ENCODE peak calls at places on chromosomes 11 and 22, in seven cellular contexts. P is pancreas, R is fibroblast of villous mesenchyme, F is mucosa of descending colon, H is nephron progenitor cell, T is left ventricle myocardium inferior, E is HFF-Myc. Y is an unnamed sample.

GRCh38 chr11:113896156-113896879 is 8.3 kb upstream of the HTR3B start:
- DNase-seq in F (peak), R (peak), E (no peak), T (no peak), P (no peak), H (peak), Y (peak)

GRCh38 chr22:19615867-19616581 is 91.8 kb upstream of the CLDN5 start:
- DNase-seq in R (no peak), P (no peak), F (no peak), E (no peak), H (no peak), T (no peak), Y (no peak)

GRCh38 chr22:30310881-30311771 is 15.6 kb downstream of the TBC1D10A start:
- DNase-seq in R (peak), T (peak), E (no peak), P (peak), H (no peak), F (peak), Y (no peak)

GRCh38 chr11:76321340-76321739 is 59.6 kb downstream of the THAP12 start:
- DNase-seq in F (no peak), H (no peak), R (no peak), E (no peak), P (peak), T (no peak), Y (no peak)

GRCh38 chr11:62712861-62713260 is 5.4 kb downstream of the GNG3 start:
- DNase-seq in F (no peak), H (no peak), T (no peak), E (no peak), R (no peak), P (no peak), Y (no peak)

GRCh38 chr11:117584056-117584830 is 212.8 kb downstream of the DSCAML1 start:
- DNase-seq in R (no peak), F (no peak), H (no peak), T (no peak), P (no peak), E (no peak), Y (no peak)

GRCh38 chr11:83643115-83643514 is 356.9 kb upstream of the CCDC90B start:
- DNase-seq in T (no peak), F (no peak), E (no peak), H (no peak), R (no peak), P (no peak), Y (no peak)

GRCh38 chr22:39350803-39351688 is 1.3 kb downstream of the SYNGR1 start:
- DNase-seq in P (no peak), H (no peak), E (no peak), T (no peak), F (no peak), R (no peak), Y (peak)

GRCh38 chr11:35812850-35813249 is 131.0 kb upstream of the LDLRAD3 start:
- DNase-seq in E (no peak), P (no peak), T (peak), H (no peak), R (peak), F (peak), Y (no peak)

GRCh38 chr11:114109206-114110090 is 49.9 kb downstream of the ZBTB16 start:
- DNase-seq in E (no peak), R (peak), F (no peak), P (no peak), T (no peak), H (no peak), Y (no peak)

GRCh38 chr22:24471570-24471969 is 23.6 kb upstream of the UPB1 start:
- DNase-seq in R (peak), F (no peak), T (peak), H (no peak), E (no peak), P (no peak), Y (no peak)

GRCh38 chr11:62600367-62601113 is 1.1 kb downstream of the MTA2 start:
- DNase-seq in F (no peak), P (no peak), H (no peak), R (no peak), T (no peak), E (no peak), Y (peak)

GRCh38 chr11:116557261-116557660 is 215.5 kb downstream of the BUD13 start:
- DNase-seq in R (no peak), F (no peak), T (no peak), P (no peak), H (no peak), E (peak), Y (no peak)

GRCh38 chr11:10694481-10695239 is 1.1 kb upstream of the IRAG1 start:
- DNase-seq in H (no peak), F (no peak), R (peak), E (no peak), P (no peak), T (no peak), Y (no peak)

GRCh38 chr22:30890689-30891442 is 77.7 kb downstream of the MORC2 start:
- DNase-seq in F (peak), R (peak), H (peak), P (peak), E (peak), T (peak), Y (peak)

GRCh38 chr11:35043933-35044332 is 95.0 kb upstream of the CD44 start:
- DNase-seq in P (no peak), H (no peak), R (no peak), E (no peak), F (no peak), T (no peak), Y (no peak)

GRCh38 chr11:65355776-65356393 is 1.3 kb downstream of the TIGD3 start:
- DNase-seq in E (no peak), H (peak), P (peak), F (peak), R (peak), T (peak), Y (no peak)

GRCh38 chr11:61146413-61146812 is 14.8 kb downstream of the VPS37C start:
- DNase-seq in H (no peak), F (no peak), T (no peak), R (no peak), E (no peak), P (no peak), Y (no peak)

GRCh38 chr22:37610480-37611148 is 2.0 kb downstream of the GGA1 start:
- DNase-seq in F (peak), T (no peak), R (no peak), H (no peak), E (no peak), P (no peak), Y (no peak)

GRCh38 chr11:19633276-19633675 is 79.4 kb upstream of the NAV2 start:
- DNase-seq in T (peak), R (no peak), E (no peak), F (no peak), P (peak), H (no peak), Y (no peak)

GRCh38 chr11:13276454-13276851 is 1.1 kb upstream of the BMAL1 start:
- DNase-seq in E (no peak), T (no peak), P (no peak), R (no peak), H (peak), F (peak), Y (no peak)

GRCh38 chr11:97557399-97557798 is 1167.6 kb downstream of the JRKL start:
- DNase-seq in P (no peak), E (no peak), F (no peak), H (no peak), T (no peak), R (no peak), Y (no peak)

GRCh38 chr22:45105281-45105700 is 58.4 kb upstream of the NUP50 start:
- DNase-seq in P (no peak), R (peak), T (no peak), H (no peak), F (peak), E (no peak), Y (no peak)

GRCh38 chr22:43446037-43446803 is 34.4 kb downstream of the MPPED1 start:
- DNase-seq in F (no peak), E (no peak), P (no peak), R (peak), H (no peak), T (no peak), Y (no peak)

GRCh38 chr22:17303840-17304779 is 65.2 kb upstream of the CECR2 start:
- DNase-seq in P (no peak), F (peak), E (no peak), H (no peak), R (no peak), T (no peak), Y (peak)

GRCh38 chr11:55357560-55358184 is 10.1 kb upstream of the OR4A15 start:
- DNase-seq in T (no peak), F (no peak), E (no peak), H (no peak), P (no peak), R (no peak), Y (no peak)

GRCh38 chr11:83002047-83002446 is 69.7 kb downstream of the RAB30 start:
- DNase-seq in T (no peak), H (no peak), P (no peak), F (no peak), E (no peak), R (no peak), Y (no peak)

GRCh38 chr11:22467248-22467647 is 129.1 kb downstream of the SLC17A6 start:
- DNase-seq in F (no peak), H (no peak), P (no peak), E (no peak), T (no peak), R (no peak), Y (no peak)

GRCh38 chr22:48452766-48453165 is 1374.9 kb downstream of the BRD1 start:
- DNase-seq in T (no peak), P (no peak), F (no peak), H (no peak), E (no peak), R (no peak), Y (no peak)

GRCh38 chr11:96384156-96384555 is 5.6 kb downstream of the CCDC82 start:
- DNase-seq in R (no peak), E (no peak), P (no peak), H (no peak), T (no peak), F (no peak), Y (no peak)

GRCh38 chr11:86288776-86289507 is 13.1 kb upstream of the HIKESHI start:
- DNase-seq in R (no peak), T (no peak), E (no peak), H (no peak), P (no peak), F (no peak), Y (no peak)

GRCh38 chr11:8760896-8761295 is 78.3 kb downstream of the RPL27A start:
- DNase-seq in F (no peak), H (no peak), R (peak), T (no peak), P (no peak), E (no peak), Y (no peak)

GRCh38 chr11:105838668-105839403 is 183.2 kb downstream of the MSANTD4 start:
- DNase-seq in H (no peak), F (no peak), R (no peak), T (no peak), E (peak), P (no peak), Y (no peak)

DNA sequence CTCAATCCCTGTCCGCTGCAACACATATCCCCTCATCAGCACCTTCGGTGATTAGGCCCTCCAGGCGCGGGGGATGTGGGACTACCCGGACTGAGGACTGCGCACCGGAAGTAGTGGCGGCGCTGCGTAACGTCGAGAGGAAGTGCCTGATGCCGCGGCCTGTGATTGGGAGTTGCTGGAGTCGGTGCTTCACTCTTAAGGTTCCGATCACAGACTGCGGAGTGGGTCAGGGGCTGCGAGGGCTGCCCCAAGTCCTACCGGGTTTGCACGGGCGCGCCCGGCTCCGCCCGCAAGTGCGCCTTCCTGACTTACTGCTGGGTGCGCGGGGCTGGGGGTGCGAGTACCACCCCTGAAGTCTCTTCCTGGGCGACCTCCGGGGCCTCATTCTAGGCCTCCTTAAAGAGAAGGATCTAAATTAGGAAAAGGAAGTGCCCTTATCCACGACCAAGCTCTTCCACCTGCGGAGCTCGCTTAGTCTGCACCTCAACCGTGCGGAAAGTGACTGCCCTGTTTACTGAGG is at the start of gene ALKBH3:
- DNase-seq in P (peak), R (peak), E (peak), F (peak), H (peak), T (peak), Y (peak)
- TF ChIP-seq CTCF in P (no peak), R (peak), E (no peak), F (no peak), H (no peak), T (peak), Y (no peak)

GRCh38 chr22:35726933-35727332 is 9.3 kb downstream of the APOL5 start:
- DNase-seq in P (no peak), R (no peak), E (no peak), F (no peak), T (no peak), H (no peak), Y (no peak)

GRCh38 chr22:35729309-35729698 is 11.6 kb downstream of the APOL5 start:
- DNase-seq in H (no peak), R (no peak), F (no peak), T (no peak), P (no peak), E (no peak), Y (no peak)

GRCh38 chr22:35728639-35729308 is 11.1 kb downstream of the APOL5 start:
- DNase-seq in T (no peak), H (no peak), F (peak), P (peak), R (no peak), E (no peak), Y (no peak)

GRCh38 chr22:35726398-35726797 is 8.7 kb downstream of the APOL5 start:
- DNase-seq in P (no peak), R (no peak), F (no peak), E (no peak), T (no peak), H (no peak), Y (no peak)

DNA sequence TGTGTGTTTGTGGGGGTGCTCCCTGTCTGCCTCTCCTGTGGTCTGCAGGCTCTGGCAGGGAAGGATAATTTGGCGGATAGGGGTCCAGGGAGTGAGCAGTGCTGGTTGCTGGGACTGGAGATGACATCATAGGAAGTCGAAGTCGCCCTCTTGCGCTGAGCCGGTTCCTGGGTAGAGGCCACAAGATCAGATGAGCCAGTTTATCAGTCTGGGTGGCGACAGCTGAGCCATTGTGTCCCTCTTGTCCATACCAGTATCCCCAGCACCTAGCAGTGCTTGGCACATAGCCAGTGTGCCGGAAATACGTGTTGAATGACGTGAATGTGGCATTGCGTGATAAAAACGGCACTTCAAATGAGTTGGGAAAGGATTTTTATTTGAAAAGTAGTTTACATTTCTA is 9.8 kb downstream of the APOL5 start:
- DNase-seq in P (no peak), F (no peak), T (no peak), R (peak), E (no peak), H (no peak), Y (no peak)
- TF ChIP-seq CTCF in P (no peak), F (no peak), T (no peak), R (no peak), E (no peak), H (no peak), Y (no peak)

DNA sequence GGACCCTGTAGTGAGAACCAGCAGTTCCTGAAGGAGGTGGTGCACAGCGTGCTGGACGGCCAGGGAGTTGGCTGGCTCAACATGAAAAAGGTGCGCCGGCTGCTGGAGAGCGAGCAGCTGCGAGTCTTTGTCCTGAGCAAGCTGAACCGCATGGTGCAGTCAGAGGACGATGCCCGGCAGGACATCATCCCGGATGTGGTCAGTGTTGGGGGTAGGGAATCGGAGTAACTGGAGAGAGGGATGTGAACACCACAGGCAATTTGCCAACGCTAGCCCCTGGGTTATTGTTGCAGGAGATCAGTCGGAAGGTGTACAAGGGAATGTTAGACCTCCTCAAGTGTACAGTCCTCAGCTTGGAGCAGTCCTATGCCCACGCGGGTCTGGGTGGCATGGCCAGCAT is 19.9 kb downstream of the MADD start:
- DNase-seq in F (no peak), P (no peak), R (no peak), E (no peak), H (no peak), T (no peak), Y (no peak)
- TF ChIP-seq CTCF in F (no peak), P (no peak), R (no peak), E (no peak), H (no peak), T (no peak), Y (no peak)

GRCh38 chr11:2798951-2799761 is 86.4 kb downstream of the CDKN1C start:
- DNase-seq in F (no peak), P (peak), T (peak), H (no peak), E (no peak), R (no peak), Y (no peak)

GRCh38 chr11:2796508-2797180 is 88.9 kb downstream of the CDKN1C start:
- DNase-seq in H (no peak), R (no peak), F (no peak), T (peak), E (no peak), P (peak), Y (no peak)

GRCh38 chr11:2797181-2797711 is 88.3 kb downstream of the CDKN1C start:
- DNase-seq in P (peak), F (no peak), R (no peak), H (no peak), T (peak), E (no peak), Y (no peak)

GRCh38 chr11:2796091-2796490 is 89.5 kb downstream of the CDKN1C start:
- DNase-seq in P (no peak), E (no peak), T (peak), R (no peak), F (no peak), H (no peak), Y (no peak)

GRCh38 chr11:2797741-2798361 is 87.7 kb downstream of the CDKN1C start:
- DNase-seq in E (no peak), T (peak), P (peak), R (no peak), H (no peak), F (no peak), Y (no peak)
- TF ChIP-seq CTCF in E (no peak), T (no peak), P (no peak), R (no peak), H (no peak), F (no peak), Y (no peak)

GRCh38 chr11:67372993-67373915 is at the start of gene CLCF1:
- DNase-seq in T (peak), E (no peak), F (peak), R (peak), H (peak), P (peak), Y (peak)
- TF ChIP-seq CTCF in T (no peak), E (no peak), F (no peak), R (no peak), H (no peak), P (no peak), Y (no peak)

GRCh38 chr22:27032121-27032761 is 374.9 kb downstream of the MIAT start:
- DNase-seq in E (no peak), P (peak), H (peak), T (no peak), F (no peak), R (no peak), Y (no peak)
- TF ChIP-seq CTCF in E (no peak), P (no peak), H (peak), T (peak), F (no peak), R (peak), Y (no peak)

GRCh38 chr11:44892843-44893242 is 57.8 kb downstream of the TP53I11 start:
- DNase-seq in E (no peak), R (no peak), F (no peak), P (peak), T (no peak), H (no peak), Y (no peak)

GRCh38 chr11:44899959-44900358 is 50.7 kb downstream of the TP53I11 start:
- DNase-seq in E (peak), P (no peak), R (peak), H (peak), T (no peak), F (peak), Y (no peak)

GRCh38 chr11:44889266-44889665 is 61.4 kb downstream of the TP53I11 start:
- DNase-seq in H (no peak), E (no peak), R (no peak), F (no peak), P (peak), T (no peak), Y (no peak)

GRCh38 chr11:44893250-44894216 is 57.1 kb downstream of the TP53I11 start:
- DNase-seq in T (no peak), F (no peak), H (no peak), R (peak), P (peak), E (no peak), Y (no peak)

DNA sequence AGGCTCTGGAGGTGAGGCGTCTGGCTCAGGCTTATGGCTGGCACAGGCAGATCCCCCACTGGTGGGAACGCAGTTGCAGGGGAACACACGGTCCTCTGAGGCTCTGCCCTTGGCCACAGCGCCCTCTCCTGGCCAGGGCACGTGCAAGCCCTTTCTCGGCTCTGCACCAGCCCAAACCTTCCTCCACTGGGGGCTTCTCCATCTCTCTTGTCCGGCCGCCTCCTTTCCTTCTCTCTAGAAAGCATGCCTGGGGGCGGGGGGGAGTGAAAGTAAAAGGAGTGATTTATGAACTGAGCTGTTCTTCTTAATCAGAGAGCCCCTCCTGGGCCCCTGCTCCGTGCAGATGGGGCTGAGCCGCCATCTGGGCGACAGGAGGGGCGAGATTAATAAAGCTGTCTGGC is 56.5 kb downstream of the TP53I11 start:
- DNase-seq in H (peak), T (peak), P (peak), F (peak), R (peak), E (no peak), Y (peak)
- TF ChIP-seq CTCF in H (peak), T (peak), P (peak), F (peak), R (peak), E (peak), Y (peak)

GRCh38 chr11:119389611-119390254 is 8.2 kb upstream of the USP2 start:
- DNase-seq in H (no peak), R (no peak), E (no peak), F (peak), P (no peak), T (no peak), Y (peak)
- TF ChIP-seq CTCF in H (peak), R (peak), E (peak), F (no peak), P (no peak), T (peak), Y (peak)

GRCh38 chr11:108593214-108593909 is at the start of gene EXPH5:
- DNase-seq in H (peak), T (peak), R (peak), P (peak), F (peak), E (peak), Y (peak)
- TF ChIP-seq CTCF in H (no peak), T (no peak), R (no peak), P (no peak), F (no peak), E (no peak), Y (no peak)